ENCODE peak calls at places on chromosome 19, in eight cellular contexts. One of them, this sample, is unnamed.

GRCh38 chr19:34134190-34135032 is 37.9 kb upstream of the LSM14A start:
- DNase-seq in lung: peak; percentile 87
- DNase-seq in substantia nigra: peak; percentile 54
- DNase-seq in A673: peak; percentile 90
- DNase-seq in SK-N-MC: peak; percentile 10
- DNase-seq in Karpas-422: peak; percentile 98
- DNase-seq in HCT116: peak; percentile 66
- DNase-seq in body of pancreas: peak; percentile 90
- DNase-seq in this sample: no peak

GRCh38 chr19:43675269-43675879 is 5.4 kb upstream of the PLAUR start:
- DNase-seq in lung: peak; percentile 58
- DNase-seq in substantia nigra: no peak
- DNase-seq in A673: no peak
- DNase-seq in SK-N-MC: no peak
- DNase-seq in Karpas-422: no peak
- DNase-seq in HCT116: peak; percentile 92
- DNase-seq in body of pancreas: peak; percentile 73
- DNase-seq in this sample: no peak

GRCh38 chr19:45913874-45914830 is at the start of gene NANOS2:
- DNase-seq in lung: no peak
- DNase-seq in substantia nigra: no peak
- DNase-seq in A673: no peak
- DNase-seq in SK-N-MC: no peak
- DNase-seq in Karpas-422: peak; percentile 85
- DNase-seq in HCT116: peak; percentile 56
- DNase-seq in body of pancreas: no peak
- DNase-seq in this sample: no peak

GRCh38 chr19:5342573-5343201 is 2.1 kb upstream of the PTPRS start:
- DNase-seq in lung: no peak
- DNase-seq in substantia nigra: no peak
- DNase-seq in A673: peak; percentile 54
- DNase-seq in SK-N-MC: no peak
- DNase-seq in Karpas-422: no peak
- DNase-seq in HCT116: no peak
- DNase-seq in body of pancreas: no peak
- DNase-seq in this sample: no peak

GRCh38 chr19:10430505-10431253 is 10.3 kb downstream of the PDE4A start:
- DNase-seq in lung: peak; percentile 60
- DNase-seq in substantia nigra: no peak
- DNase-seq in A673: no peak
- DNase-seq in SK-N-MC: no peak
- DNase-seq in Karpas-422: no peak
- DNase-seq in HCT116: no peak
- DNase-seq in body of pancreas: peak; percentile 63
- DNase-seq in this sample: no peak

GRCh38 chr19:43575955-43576451 is 402 bp downstream of the PINLYP start:
- DNase-seq in lung: no peak
- DNase-seq in substantia nigra: no peak
- DNase-seq in A673: no peak
- DNase-seq in SK-N-MC: no peak
- DNase-seq in Karpas-422: no peak
- DNase-seq in HCT116: no peak
- DNase-seq in body of pancreas: no peak
- DNase-seq in this sample: no peak

GRCh38 chr19:55158423-55158822 is 891 bp upstream of the TNNI3 start:
- DNase-seq in lung: no peak
- DNase-seq in substantia nigra: no peak
- DNase-seq in A673: no peak
- DNase-seq in SK-N-MC: no peak
- DNase-seq in Karpas-422: no peak
- DNase-seq in HCT116: no peak
- DNase-seq in body of pancreas: no peak
- DNase-seq in this sample: no peak

GRCh38 chr19:4152241-4152998 is 1.0 kb upstream of the CREB3L3 start:
- DNase-seq in lung: no peak
- DNase-seq in substantia nigra: no peak
- DNase-seq in A673: no peak
- DNase-seq in SK-N-MC: no peak
- DNase-seq in Karpas-422: no peak
- DNase-seq in HCT116: no peak
- DNase-seq in body of pancreas: no peak
- DNase-seq in this sample: no peak

GRCh38 chr19:9885077-9885552 is 50.0 kb downstream of the PIN1 start:
- DNase-seq in lung: peak; percentile 32
- DNase-seq in substantia nigra: no peak
- DNase-seq in A673: peak; percentile 43
- DNase-seq in SK-N-MC: no peak
- DNase-seq in Karpas-422: no peak
- DNase-seq in HCT116: no peak
- DNase-seq in body of pancreas: peak; percentile 30
- DNase-seq in this sample: peak; percentile 26

GRCh38 chr19:36876993-36877938 is 26.6 kb downstream of the ZNF345 start:
- DNase-seq in lung: no peak
- DNase-seq in substantia nigra: no peak
- DNase-seq in A673: no peak
- DNase-seq in SK-N-MC: no peak
- DNase-seq in Karpas-422: no peak
- DNase-seq in HCT116: no peak
- DNase-seq in body of pancreas: no peak
- DNase-seq in this sample: no peak

GRCh38 chr19:45376045-45376724 is 5.8 kb upstream of the ERCC2 start:
- DNase-seq in lung: peak; percentile 70
- DNase-seq in substantia nigra: no peak
- DNase-seq in A673: peak; percentile 82
- DNase-seq in SK-N-MC: peak; percentile 28
- DNase-seq in Karpas-422: no peak
- DNase-seq in HCT116: peak; percentile 13
- DNase-seq in body of pancreas: peak; percentile 77
- DNase-seq in this sample: no peak

GRCh38 chr19:15250635-15250993 is 18.4 kb upstream of the EPHX3 start:
- DNase-seq in lung: no peak
- DNase-seq in substantia nigra: no peak
- DNase-seq in A673: no peak
- DNase-seq in SK-N-MC: no peak
- DNase-seq in Karpas-422: no peak
- DNase-seq in HCT116: no peak
- DNase-seq in body of pancreas: no peak
- DNase-seq in this sample: no peak
- H3K27ac ChIP-seq in lung: peak overlapping the region; percentile 78
- H3K27ac ChIP-seq in substantia nigra: no peak overlapping the region
- H3K27ac ChIP-seq in A673: peak overlapping the region; percentile 65
- H3K27ac ChIP-seq in SK-N-MC: no peak overlapping the region
- H3K27ac ChIP-seq in Karpas-422: no peak overlapping the region
- H3K27ac ChIP-seq in HCT116: no peak overlapping the region
- H3K27ac ChIP-seq in body of pancreas: peak overlapping the region; percentile 56
- H3K27ac ChIP-seq in this sample: peak overlapping the region; percentile 82

GRCh38 chr19:48446579-48446978 is 796 bp downstream of the GRWD1 start:
- DNase-seq in lung: no peak
- DNase-seq in substantia nigra: no peak
- DNase-seq in A673: no peak
- DNase-seq in SK-N-MC: no peak
- DNase-seq in Karpas-422: no peak
- DNase-seq in HCT116: no peak
- DNase-seq in body of pancreas: no peak
- DNase-seq in this sample: no peak
- H3K27ac ChIP-seq in lung: no peak overlapping the region
- H3K27ac ChIP-seq in substantia nigra: no peak overlapping the region
- H3K27ac ChIP-seq in A673: peak overlapping the region; percentile 89
- H3K27ac ChIP-seq in SK-N-MC: no peak overlapping the region
- H3K27ac ChIP-seq in Karpas-422: no peak overlapping the region
- H3K27ac ChIP-seq in HCT116: peak overlapping the region; percentile 85
- H3K27ac ChIP-seq in body of pancreas: peak overlapping the region; percentile 78
- H3K27ac ChIP-seq in this sample: no peak overlapping the region

GRCh38 chr19:2775556-2776430 is 7.3 kb downstream of the SGTA start:
- DNase-seq in lung: peak; percentile 50
- DNase-seq in substantia nigra: no peak
- DNase-seq in A673: no peak
- DNase-seq in SK-N-MC: no peak
- DNase-seq in Karpas-422: no peak
- DNase-seq in HCT116: no peak
- DNase-seq in body of pancreas: peak; percentile 54
- DNase-seq in this sample: no peak
- H3K27ac ChIP-seq in lung: peak overlapping the region; percentile 81
- H3K27ac ChIP-seq in substantia nigra: peak overlapping the region; percentile 57
- H3K27ac ChIP-seq in A673: no peak overlapping the region
- H3K27ac ChIP-seq in SK-N-MC: no peak overlapping the region
- H3K27ac ChIP-seq in Karpas-422: no peak overlapping the region
- H3K27ac ChIP-seq in HCT116: no peak overlapping the region
- H3K27ac ChIP-seq in body of pancreas: no peak overlapping the region
- H3K27ac ChIP-seq in this sample: peak overlapping the region; percentile 63

GRCh38 chr19:18428173-18428836 is 9.1 kb downstream of the SSBP4 start:
- DNase-seq in lung: no peak
- DNase-seq in substantia nigra: no peak
- DNase-seq in A673: no peak
- DNase-seq in SK-N-MC: no peak
- DNase-seq in Karpas-422: no peak
- DNase-seq in HCT116: no peak
- DNase-seq in body of pancreas: no peak
- DNase-seq in this sample: no peak
- H3K27ac ChIP-seq in lung: no peak overlapping the region
- H3K27ac ChIP-seq in substantia nigra: no peak overlapping the region
- H3K27ac ChIP-seq in A673: peak overlapping the region; percentile 56
- H3K27ac ChIP-seq in SK-N-MC: peak overlapping the region; percentile 31
- H3K27ac ChIP-seq in Karpas-422: no peak overlapping the region
- H3K27ac ChIP-seq in HCT116: no peak overlapping the region
- H3K27ac ChIP-seq in body of pancreas: no peak overlapping the region
- H3K27ac ChIP-seq in this sample: peak overlapping the region; percentile 82

GRCh38 chr19:51742736-51743288 is 8.9 kb downstream of the FPR1 start:
- DNase-seq in lung: no peak
- DNase-seq in substantia nigra: no peak
- DNase-seq in A673: no peak
- DNase-seq in SK-N-MC: no peak
- DNase-seq in Karpas-422: no peak
- DNase-seq in HCT116: no peak
- DNase-seq in body of pancreas: no peak
- DNase-seq in this sample: no peak
- H3K27ac ChIP-seq in lung: no peak overlapping the region
- H3K27ac ChIP-seq in substantia nigra: no peak overlapping the region
- H3K27ac ChIP-seq in A673: no peak overlapping the region
- H3K27ac ChIP-seq in SK-N-MC: no peak overlapping the region
- H3K27ac ChIP-seq in Karpas-422: no peak overlapping the region
- H3K27ac ChIP-seq in HCT116: no peak overlapping the region
- H3K27ac ChIP-seq in body of pancreas: no peak overlapping the region
- H3K27ac ChIP-seq in this sample: no peak overlapping the region